ENCODE peak calls at places on chromosomes 12 and 14, in eight cellular contexts. Q is GM13976; S is kidney tubule cell; F is mucosa of gallbladder; P is T-helper 9 cell; B is stimulated activated CD4-positive, alpha-beta T cell treated with anti-CD3 and anti-CD28 coated beads, Interleukin-15, amount 100 ng/mL, for 48 hours; G is uterus; X is anterior cingulate cortex. K is an unnamed sample.
A peak's percentile ranks its signal among the peaks of the same experiment; 100 is the strongest.

GRCh38 chr12:120688527-120689071 is 1.6 kb downstream of the MLEC start:
- DNase-seq in Q (no peak), S (peak; percentile 43), F (peak; percentile 57), P (no peak), B (no peak), G (no peak), X (no peak), K (no peak)

GRCh38 chr14:52332269-52332668 is 18.2 kb downstream of the PTGER2 start:
- DNase-seq in Q (no peak), S (no peak), F (no peak), P (no peak), B (no peak), G (no peak), X (no peak), K (no peak)

GRCh38 chr14:55180434-55180833 is 11.0 kb downstream of the DLGAP5 start:
- DNase-seq in Q (peak; percentile 50), S (peak; percentile 46), F (no peak), P (no peak), B (no peak), G (no peak), X (no peak), K (no peak)

GRCh38 chr14:37587438-37587837 is 7.6 kb downstream of the FOXA1 start:
- DNase-seq in Q (no peak), S (no peak), F (no peak), P (no peak), B (no peak), G (no peak), X (no peak), K (no peak)

GRCh38 chr14:53638966-53639365 is 317.7 kb downstream of the BMP4 start:
- DNase-seq in Q (no peak), S (no peak), F (no peak), P (no peak), B (no peak), G (no peak), X (no peak), K (no peak)

GRCh38 chr12:65948320-65949008 is 124.2 kb downstream of the HMGA2 start:
- DNase-seq in Q (no peak), S (peak; percentile 96), F (peak; percentile 72), P (no peak), B (no peak), G (peak; percentile 72), X (peak; percentile 14), K (no peak)

GRCh38 chr12:127819066-127819465 is 447.9 kb upstream of the TMEM132C start:
- DNase-seq in Q (no peak), S (no peak), F (no peak), P (no peak), B (no peak), G (no peak), X (no peak), K (no peak)

GRCh38 chr14:83825836-83826235 is 1704.1 kb upstream of the FLRT2 start:
- DNase-seq in Q (no peak), S (no peak), F (no peak), P (no peak), B (no peak), G (no peak), X (no peak), K (no peak)

GRCh38 chr14:81176224-81176623 is 44.5 kb downstream of the GTF2A1 start:
- DNase-seq in Q (no peak), S (no peak), F (no peak), P (no peak), B (no peak), G (no peak), X (no peak), K (no peak)

GRCh38 chr14:87866116-87866515 is 126.9 kb downstream of the GALC start:
- DNase-seq in Q (no peak), S (peak; percentile 82), F (no peak), P (no peak), B (no peak), G (no peak), X (no peak), K (no peak)

GRCh38 chr12:43891856-43892574 is 56.1 kb downstream of the TMEM117 start:
- DNase-seq in Q (no peak), S (peak; percentile 33), F (no peak), P (no peak), B (no peak), G (no peak), X (no peak), K (no peak)

GRCh38 chr12:47449797-47450196 is 256.0 kb downstream of the RPAP3 start:
- DNase-seq in Q (no peak), S (no peak), F (no peak), P (no peak), B (no peak), G (no peak), X (no peak), K (no peak)

GRCh38 chr14:65258391-65258790 is 154.1 kb upstream of the FUT8 start:
- DNase-seq in Q (no peak), S (peak; percentile 83), F (peak; percentile 66), P (no peak), B (no peak), G (no peak), X (no peak), K (no peak)

GRCh38 chr14:54772451-54772881 is 130.2 kb downstream of the GCH1 start:
- DNase-seq in Q (no peak), S (peak; percentile 5), F (no peak), P (no peak), B (no peak), G (no peak), X (no peak), K (no peak)

GRCh38 chr12:94100990-94101901 is 47.1 kb upstream of the PLXNC1 start:
- DNase-seq in Q (peak; percentile 87), S (peak; percentile 66), F (peak; percentile 62), P (peak; percentile 79), B (peak; percentile 53), G (peak; percentile 80), X (peak; percentile 52), K (peak; percentile 70)

GRCh38 chr12:64610092-64610659 is at the start of gene RASSF3:
- DNase-seq in Q (peak; percentile 90), S (peak; percentile 86), F (peak; percentile 76), P (peak; percentile 72), B (peak; percentile 48), G (peak; percentile 74), X (no peak), K (peak; percentile 45)

GRCh38 chr12:3125674-3126073 is 48.5 kb downstream of the TSPAN9 start:
- DNase-seq in Q (no peak), S (no peak), F (no peak), P (no peak), B (no peak), G (no peak), X (no peak), K (no peak)

GRCh38 chr12:47080725-47081502 is 1.2 kb upstream of the AMIGO2 start:
- DNase-seq in Q (peak; percentile 24), S (peak; percentile 87), F (peak; percentile 43), P (peak; percentile 32), B (peak; percentile 47), G (peak; percentile 56), X (no peak), K (peak; percentile 19)

GRCh38 chr12:92629349-92630065 is 73.3 kb upstream of the PLEKHG7 start:
- DNase-seq in Q (no peak), S (peak; percentile 89), F (no peak), P (no peak), B (no peak), G (no peak), X (no peak), K (no peak)

GRCh38 chr12:81333812-81334211 is 255.9 kb downstream of the ACSS3 start:
- DNase-seq in Q (no peak), S (no peak), F (no peak), P (no peak), B (no peak), G (no peak), X (no peak), K (no peak)

GRCh38 chr14:68945585-68946289 is 33.4 kb downstream of the ACTN1 start:
- DNase-seq in Q (no peak), S (no peak), F (peak; percentile 70), P (no peak), B (no peak), G (peak; percentile 27), X (no peak), K (no peak)

GRCh38 chr12:22759769-22760674 is 135.1 kb downstream of the ETNK1 start:
- DNase-seq in Q (no peak), S (no peak), F (no peak), P (no peak), B (no peak), G (no peak), X (no peak), K (no peak)

GRCh38 chr12:121668750-121669524 is 517 bp downstream of the MORN3 start:
- DNase-seq in Q (peak; percentile 49), S (peak; percentile 11), F (no peak), P (peak; percentile 46), B (peak; percentile 25), G (no peak), X (peak; percentile 17), K (peak; percentile 30)

GRCh38 chr14:89455412-89455811 is 38.4 kb upstream of the FOXN3 start:
- DNase-seq in Q (no peak), S (no peak), F (peak; percentile 20), P (no peak), B (no peak), G (no peak), X (no peak), K (no peak)

GRCh38 chr12:124914392-124915248 is at the start of gene UBC:
- DNase-seq in Q (peak; percentile 85), S (peak; percentile 92), F (peak; percentile 94), P (peak; percentile 88), B (peak; percentile 85), G (peak; percentile 89), X (no peak), K (peak; percentile 81)

GRCh38 chr12:88351121-88351520 is 209.0 kb downstream of the TMTC3 start:
- DNase-seq in Q (no peak), S (no peak), F (no peak), P (no peak), B (no peak), G (no peak), X (no peak), K (no peak)

GRCh38 chr12:112175361-112176155 is 50.2 kb downstream of the TRAFD1 start:
- DNase-seq in Q (no peak), S (no peak), F (no peak), P (no peak), B (no peak), G (no peak), X (no peak), K (no peak)

GRCh38 chr12:104998423-104999346 is 12.6 kb downstream of the NOPCHAP1 start:
- DNase-seq in Q (no peak), S (no peak), F (no peak), P (no peak), B (no peak), G (no peak), X (no peak), K (no peak)

GRCh38 chr14:103087343-103087835 is 3.4 kb downstream of the LBHD2 start:
- DNase-seq in Q (no peak), S (no peak), F (no peak), P (no peak), B (no peak), G (no peak), X (no peak), K (peak; percentile 6)